ENCODE peak calls at places on chromosomes 4 and X, in eight cellular contexts. One of them, this sample, is unnamed.

GRCh38 chr4:157575339-157575738 is 354.8 kb downstream of the GRIA2 start:
- DNase-seq in endothelial cell of umbilical vein: no peak
- DNase-seq in A549: no peak
- DNase-seq in HCT116: no peak
- DNase-seq in HepG2: no peak
- DNase-seq in GM12878: no peak
- DNase-seq in H1: no peak
- DNase-seq in K562: no peak
- DNase-seq in this sample: no peak

GRCh38 chr4:13635281-13635799 is 7.8 kb upstream of the BOD1L1 start:
- DNase-seq in endothelial cell of umbilical vein: no peak
- DNase-seq in A549: no peak
- DNase-seq in HCT116: no peak
- DNase-seq in HepG2: no peak
- DNase-seq in GM12878: no peak
- DNase-seq in H1: no peak
- DNase-seq in K562: no peak
- DNase-seq in this sample: no peak

GRCh38 chr4:80438016-80438415 is 102.5 kb downstream of the CFAP299 start:
- DNase-seq in endothelial cell of umbilical vein: no peak
- DNase-seq in A549: no peak
- DNase-seq in HCT116: no peak
- DNase-seq in HepG2: no peak
- DNase-seq in GM12878: no peak
- DNase-seq in H1: no peak
- DNase-seq in K562: no peak
- DNase-seq in this sample: no peak

GRCh38 chr4:2822461-2823300 is 21.0 kb upstream of the ADD1 start:
- DNase-seq in endothelial cell of umbilical vein: no peak
- DNase-seq in A549: no peak
- DNase-seq in HCT116: no peak
- DNase-seq in HepG2: no peak
- DNase-seq in GM12878: no peak
- DNase-seq in H1: no peak
- DNase-seq in K562: no peak
- DNase-seq in this sample: no peak

GRCh38 chrX:20042221-20042620 is 51.4 kb upstream of the BCLAF3 start:
- DNase-seq in endothelial cell of umbilical vein: no peak
- DNase-seq in A549: no peak
- DNase-seq in HCT116: no peak
- DNase-seq in HepG2: no peak
- DNase-seq in GM12878: no peak
- DNase-seq in H1: no peak
- DNase-seq in K562: no peak
- DNase-seq in this sample: no peak

GRCh38 chr4:141801558-141801957 is 165.2 kb downstream of the IL15 start:
- DNase-seq in endothelial cell of umbilical vein: no peak
- DNase-seq in A549: no peak
- DNase-seq in HCT116: no peak
- DNase-seq in HepG2: no peak
- DNase-seq in GM12878: no peak
- DNase-seq in H1: no peak
- DNase-seq in K562: no peak
- DNase-seq in this sample: no peak

GRCh38 chr4:57424231-57424897 is 314.2 kb upstream of the IGFBP7 start:
- DNase-seq in endothelial cell of umbilical vein: peak
- DNase-seq in A549: no peak
- DNase-seq in HCT116: no peak
- DNase-seq in HepG2: no peak
- DNase-seq in GM12878: no peak
- DNase-seq in H1: no peak
- DNase-seq in K562: no peak
- DNase-seq in this sample: no peak

GRCh38 chr4:122309988-122310626 is 68.7 kb upstream of the ADAD1 start:
- DNase-seq in endothelial cell of umbilical vein: no peak
- DNase-seq in A549: peak
- DNase-seq in HCT116: no peak
- DNase-seq in HepG2: peak
- DNase-seq in GM12878: no peak
- DNase-seq in H1: no peak
- DNase-seq in K562: peak
- DNase-seq in this sample: peak

GRCh38 chr4:83516042-83516772 is 19.7 kb upstream of the GPAT3 start:
- DNase-seq in endothelial cell of umbilical vein: peak
- DNase-seq in A549: no peak
- DNase-seq in HCT116: no peak
- DNase-seq in HepG2: no peak
- DNase-seq in GM12878: no peak
- DNase-seq in H1: no peak
- DNase-seq in K562: no peak
- DNase-seq in this sample: no peak

GRCh38 chrX:110511238-110511637 is 152.6 kb downstream of the RTL9 start:
- DNase-seq in endothelial cell of umbilical vein: no peak
- DNase-seq in A549: no peak
- DNase-seq in HCT116: no peak
- DNase-seq in HepG2: no peak
- DNase-seq in GM12878: no peak
- DNase-seq in H1: no peak
- DNase-seq in K562: no peak
- DNase-seq in this sample: no peak

GRCh38 chr4:70722199-70722791 is 531 bp downstream of the RUFY3 start:
- DNase-seq in endothelial cell of umbilical vein: no peak
- DNase-seq in A549: no peak
- DNase-seq in HCT116: no peak
- DNase-seq in HepG2: no peak
- DNase-seq in GM12878: no peak
- DNase-seq in H1: no peak
- DNase-seq in K562: peak
- DNase-seq in this sample: no peak

GRCh38 chr4:89549907-89550306 is 242.3 kb upstream of the GPRIN3 start:
- DNase-seq in endothelial cell of umbilical vein: peak
- DNase-seq in A549: no peak
- DNase-seq in HCT116: no peak
- DNase-seq in HepG2: no peak
- DNase-seq in GM12878: no peak
- DNase-seq in H1: no peak
- DNase-seq in K562: no peak
- DNase-seq in this sample: no peak
- TF ChIP-seq MAX in endothelial cell of umbilical vein: no peak
- TF ChIP-seq MAX in A549: no peak
- TF ChIP-seq MAX in HCT116: no peak
- TF ChIP-seq MAX in HepG2: no peak
- TF ChIP-seq MAX in GM12878: no peak
- TF ChIP-seq MAX in H1: no peak
- TF ChIP-seq MAX in K562: no peak
- TF ChIP-seq MAX in this sample: no peak

GRCh38 chr4:89109841-89110540 is 1.3 kb upstream of the TIGD2 start:
- DNase-seq in endothelial cell of umbilical vein: peak
- DNase-seq in A549: no peak
- DNase-seq in HCT116: no peak
- DNase-seq in HepG2: no peak
- DNase-seq in GM12878: no peak
- DNase-seq in H1: no peak
- DNase-seq in K562: no peak
- DNase-seq in this sample: no peak
- H3K4me3 ChIP-seq in endothelial cell of umbilical vein: peak
- H3K4me3 ChIP-seq in A549: peak
- H3K4me3 ChIP-seq in HCT116: no peak
- H3K4me3 ChIP-seq in HepG2: no peak
- H3K4me3 ChIP-seq in GM12878: peak
- H3K4me3 ChIP-seq in H1: peak
- H3K4me3 ChIP-seq in K562: peak
- H3K4me3 ChIP-seq in this sample: no peak

GRCh38 chrX:69165116-69165651 is at the start of gene PJA1:
- DNase-seq in endothelial cell of umbilical vein: peak
- DNase-seq in A549: peak
- DNase-seq in HCT116: no peak
- DNase-seq in HepG2: peak
- DNase-seq in GM12878: no peak
- DNase-seq in H1: peak
- DNase-seq in K562: peak
- DNase-seq in this sample: peak
- TF ChIP-seq POLR2A in endothelial cell of umbilical vein: no peak
- TF ChIP-seq POLR2A in A549: peak
- TF ChIP-seq POLR2A in HCT116: no peak
- TF ChIP-seq POLR2A in HepG2: peak
- TF ChIP-seq POLR2A in GM12878: peak
- TF ChIP-seq POLR2A in H1: no peak
- TF ChIP-seq POLR2A in K562: peak
- TF ChIP-seq POLR2A in this sample: no peak

DNA sequence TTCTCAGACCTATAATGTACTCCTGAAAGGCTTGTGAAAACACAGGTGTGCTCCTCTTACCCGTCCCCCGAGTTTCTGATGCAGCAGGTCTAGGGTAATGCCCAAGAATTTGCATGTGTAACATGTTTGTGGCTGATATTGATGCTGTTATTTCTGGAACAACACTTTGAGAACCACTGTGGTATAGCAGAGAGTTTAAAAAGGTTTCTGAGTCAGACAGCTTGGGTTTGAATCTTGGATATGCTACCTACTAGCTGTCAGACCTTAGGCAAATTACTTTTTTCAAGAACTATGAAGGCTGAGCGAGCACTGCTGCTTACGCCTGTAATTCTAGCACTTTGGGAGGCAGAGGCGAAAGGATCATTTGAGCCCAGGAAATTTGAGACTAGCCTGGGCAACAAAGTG is 4.9 kb downstream of the AFF1 start:
- DNase-seq in endothelial cell of umbilical vein: peak
- DNase-seq in A549: no peak
- DNase-seq in HCT116: no peak
- DNase-seq in HepG2: no peak
- DNase-seq in GM12878: peak
- DNase-seq in H1: no peak
- DNase-seq in K562: no peak
- DNase-seq in this sample: no peak
- TF ChIP-seq MAX in endothelial cell of umbilical vein: no peak
- TF ChIP-seq MAX in A549: no peak
- TF ChIP-seq MAX in HCT116: no peak
- TF ChIP-seq MAX in HepG2: no peak
- TF ChIP-seq MAX in GM12878: no peak
- TF ChIP-seq MAX in H1: no peak
- TF ChIP-seq MAX in K562: no peak
- TF ChIP-seq MAX in this sample: no peak

This sample was measured in NB4.